ENCODE peak calls at places on chromosomes 16 and 17, in seven cellular contexts. Z is transverse colon, I is IMR-90, J is adrenal gland, K is stomach, M is uterus, N is body of pancreas. Q is an unnamed sample.

GRCh38 chr17:30263552-30264333 is 28.0 kb downstream of the BLMH start:
- DNase-seq in N (peak; percentile 39), J (no peak), I (peak; percentile 57), K (no peak), M (no peak), Z (no peak), Q (no peak)

GRCh38 chr16:67326472-67327309 is at the start of the genes KCTD19 and LRRC36:
- DNase-seq in M (peak; percentile 55), Z (peak; percentile 85), K (peak; percentile 78), N (peak; percentile 74), I (no peak), J (peak; percentile 51), Q (peak; percentile 66)

GRCh38 chr16:54873081-54873480 is 57.6 kb upstream of the IRX5 start:
- DNase-seq in M (no peak), Z (no peak), J (no peak), N (no peak), I (no peak), K (no peak), Q (no peak)

GRCh38 chr16:70715860-70716357 is 30.1 kb upstream of the MTSS2 start:
- DNase-seq in N (no peak), J (peak; percentile 69), I (peak; percentile 62), M (peak; percentile 35), Z (no peak), K (no peak), Q (peak; percentile 93)

GRCh38 chr17:72258711-72259110 is 137.9 kb downstream of the SOX9 start:
- DNase-seq in I (no peak), N (no peak), J (no peak), M (no peak), K (no peak), Z (no peak), Q (no peak)

GRCh38 chr17:34024303-34025178 is 230.5 kb upstream of the CCL2 start:
- DNase-seq in N (no peak), J (no peak), K (no peak), Z (no peak), M (no peak), I (no peak), Q (no peak)

GRCh38 chr16:85593503-85594195 is 19.5 kb upstream of the GSE1 start:
- DNase-seq in K (no peak), Z (no peak), I (no peak), J (no peak), N (no peak), M (no peak), Q (no peak)

GRCh38 chr17:61578645-61579044 is 12.4 kb downstream of the NACA2 start:
- DNase-seq in K (no peak), Z (no peak), I (no peak), M (no peak), J (no peak), N (no peak), Q (no peak)

GRCh38 chr17:50638572-50638850 is 3.8 kb downstream of the ABCC3 start:
- DNase-seq in K (no peak), J (no peak), N (no peak), I (peak; percentile 50), M (no peak), Z (no peak), Q (no peak)

GRCh38 chr17:4635823-4636375 is 5.6 kb downstream of the ALOX15 start:
- DNase-seq in K (no peak), N (no peak), Z (peak; percentile 20), I (no peak), M (no peak), J (no peak), Q (no peak)

GRCh38 chr16:2016407-2016922 is 3.1 kb upstream of the NPW start:
- DNase-seq in M (no peak), Z (no peak), N (no peak), J (no peak), K (no peak), I (no peak), Q (no peak)

GRCh38 chr17:78995022-78995760 is 14.4 kb downstream of the CANT1 start:
- DNase-seq in J (peak; percentile 25), M (peak; percentile 14), N (no peak), K (peak; percentile 26), I (no peak), Z (no peak), Q (no peak)

GRCh38 chr16:69711115-69711740 is 15.1 kb downstream of the NQO1 start:
- DNase-seq in N (peak; percentile 81), Z (peak; percentile 56), I (peak; percentile 81), J (peak; percentile 50), K (peak; percentile 85), M (peak; percentile 55), Q (peak; percentile 96)

DNA sequence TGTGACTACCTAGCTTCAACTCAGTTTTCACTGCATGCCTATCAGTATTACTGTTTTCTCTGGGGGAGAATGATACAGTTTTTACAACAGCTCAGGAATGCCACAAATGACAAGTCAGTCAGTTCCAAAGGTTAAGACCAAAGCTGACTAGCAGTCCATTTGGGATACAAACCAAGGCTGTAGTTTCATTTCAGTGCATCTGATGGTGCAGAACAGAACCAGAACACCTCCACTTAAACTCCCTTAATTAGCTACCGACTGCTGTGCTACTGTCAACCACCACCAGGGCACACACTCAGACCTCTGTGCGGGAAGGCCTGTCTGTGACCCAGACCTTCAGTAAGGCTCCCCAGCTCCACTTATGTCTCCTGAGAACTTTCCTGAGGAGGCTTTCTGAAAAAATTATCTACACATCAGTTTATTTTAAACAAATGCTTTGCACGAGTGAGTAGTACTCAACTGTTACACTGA is 20.4 kb downstream of the NFE2L1 start:
- DNase-seq in Z (no peak), J (no peak), N (no peak), K (no peak), M (no peak), I (peak; percentile 65), Q (no peak)
- TF ChIP-seq POLR2A in Z (no peak), J (no peak), N (no peak), K (no peak), M (no peak), I (no peak), Q (no peak)

DNA sequence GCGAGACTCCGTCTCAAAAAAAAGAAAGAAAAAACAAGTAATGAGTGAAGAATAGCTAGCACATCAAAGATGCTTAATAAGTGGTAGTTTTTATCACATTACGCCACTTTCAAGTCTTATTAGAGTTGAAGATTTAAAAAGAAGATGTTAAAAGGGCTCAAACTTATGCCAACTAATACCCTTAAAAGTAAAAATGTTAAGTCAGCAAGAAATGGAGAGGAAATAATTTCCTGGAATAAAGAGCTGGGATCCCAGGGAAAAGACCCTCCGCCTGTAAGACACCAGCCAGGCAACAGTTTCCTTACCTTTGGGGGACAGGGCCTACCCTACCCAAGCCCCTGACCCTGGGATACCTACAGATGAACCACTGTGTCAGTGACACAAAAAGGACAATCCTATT is 3.6 kb downstream of the XPO6 start:
- DNase-seq in M (no peak), Z (no peak), K (no peak), N (no peak), J (no peak), I (no peak), Q (no peak)
- H3K4me1 ChIP-seq in M (peaks cover 5% of the 10 kb centered on the region), Z (peaks cover 18% of the 10 kb centered on the region), K (peaks cover 13% of the 10 kb centered on the region), N (peaks cover 30% of the 10 kb centered on the region), J (peaks cover 12% of the 10 kb centered on the region), I (peaks cover 11% of the 10 kb centered on the region), Q (peaks cover 18% of the 10 kb centered on the region)

GRCh38 chr16:58433569-58433951 is 41.3 kb downstream of the GINS3 start:
- DNase-seq in I (no peak), J (no peak), M (no peak), Z (no peak), N (no peak), K (no peak), Q (no peak)
- H3K27ac ChIP-seq in I (no peak overlapping the region), J (no peak overlapping the region), M (peak overlapping the region; percentile 24), Z (no peak overlapping the region), N (no peak overlapping the region), K (no peak overlapping the region), Q (no peak overlapping the region)

GRCh38 chr17:80260791-80261158 is at the start of gene RNF213:
- DNase-seq in M (peak; percentile 56), J (peak; percentile 53), I (no peak), Z (peak; percentile 75), K (peak; percentile 68), N (peak; percentile 66), Q (peak; percentile 54)
- TF ChIP-seq POLR2A in M (peak; percentile 80), J (peak; percentile 69), I (peak; percentile 61), Z (no peak), K (no peak), N (peak; percentile 36), Q (peak; percentile 72)

DNA sequence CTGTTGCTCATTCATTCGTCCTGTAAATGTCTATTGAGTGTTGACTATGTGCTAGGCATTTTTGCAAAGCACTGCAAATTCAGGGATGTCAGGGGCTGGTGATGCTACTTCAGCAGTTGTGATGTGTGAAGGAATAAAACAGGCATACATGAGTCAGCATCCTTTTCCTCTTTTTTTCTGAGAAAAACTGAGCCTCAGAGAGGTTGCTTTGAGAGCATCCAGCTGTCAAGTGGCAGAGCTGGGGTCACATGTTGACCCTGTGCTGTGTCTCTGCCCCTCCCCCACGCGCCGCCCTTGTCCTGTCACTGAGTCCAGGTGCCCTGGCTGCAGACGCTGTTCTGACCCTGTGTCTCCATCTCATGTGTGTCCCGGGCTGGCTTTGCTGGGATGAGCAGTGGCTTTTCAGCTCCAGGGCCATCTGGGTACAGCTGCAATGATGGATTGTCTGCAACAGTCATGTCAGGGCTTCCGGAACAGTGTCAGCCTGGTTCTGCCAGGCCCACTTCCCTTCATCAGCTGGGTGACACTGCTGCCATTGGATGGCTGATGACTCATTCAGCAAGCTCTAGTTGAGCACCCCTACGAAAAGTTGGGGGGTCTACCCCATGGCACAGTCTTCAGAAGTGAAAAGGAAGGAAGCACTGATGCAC is 14.9 kb downstream of the SEC14L5 start:
- DNase-seq in I (no peak), J (peak; percentile 74), M (no peak), N (no peak), K (no peak), Z (no peak), Q (no peak)
- H3K4me1 ChIP-seq in I (no peaks in the 10 kb centered on the region), J (peaks cover 8% of the 10 kb centered on the region), M (no peaks in the 10 kb centered on the region), N (peaks cover 15% of the 10 kb centered on the region), K (no peaks in the 10 kb centered on the region), Z (no peaks in the 10 kb centered on the region), Q (no peaks in the 10 kb centered on the region)

DNA sequence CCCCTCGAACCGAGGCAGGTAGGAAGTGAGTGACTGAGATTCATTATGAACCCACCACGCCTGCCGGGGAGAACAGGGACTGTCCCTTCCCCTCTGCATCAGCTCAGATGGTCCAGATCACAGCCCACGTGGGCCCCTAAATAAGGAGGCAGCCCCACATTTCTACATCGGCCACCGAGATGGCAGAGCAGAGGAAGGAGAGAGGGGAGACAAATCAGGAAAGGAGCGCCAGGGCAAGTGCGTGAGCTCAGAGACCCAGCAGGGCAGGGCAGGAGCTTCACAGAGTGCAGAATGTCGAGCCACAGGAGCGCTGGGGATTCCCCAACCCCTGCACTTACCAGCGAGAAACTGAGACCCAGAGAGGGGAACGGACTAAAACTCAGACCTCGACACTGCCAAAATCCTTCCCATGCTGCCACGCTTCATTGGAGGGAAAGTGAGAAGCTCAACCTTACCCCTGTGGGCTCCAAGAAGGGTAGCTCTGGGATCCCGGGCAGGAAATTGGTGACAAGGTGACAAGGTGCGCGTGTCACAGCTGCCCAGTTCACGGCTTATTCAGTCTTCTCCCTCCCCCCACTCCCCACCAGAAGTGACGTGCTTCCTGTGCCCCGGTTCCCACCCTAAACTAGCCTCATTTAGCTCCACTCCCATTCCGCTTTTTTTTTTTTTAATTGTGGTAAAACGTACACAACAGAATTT is at the start of gene ICAM2:
- DNase-seq in K (peak; percentile 68), Z (peak; percentile 83), N (peak; percentile 55), J (peak; percentile 61), I (no peak), M (peak; percentile 33), Q (peak; percentile 53)
- H3K27ac ChIP-seq in K (peak within 1 kb of the TSS; percentile 81), Z (peak within 1 kb of the TSS; percentile 79), N (peak within 1 kb of the TSS; percentile 58), J (no peak within 1 kb of the TSS), I (no peak within 1 kb of the TSS), M (peak within 1 kb of the TSS; percentile 49), Q (peak within 1 kb of the TSS; percentile 75)